ENCODE peak calls at places on chromosomes 7 and 10, in seven cellular contexts. G is stomach, P is DMS79, U is LoVo, D is GM20000, I is NCI-H345, Z is Karpas-422. A is an unnamed sample.

GRCh38 chr7:44100458-44101303 is 3.5 kb upstream of the AEBP1 start:
- DNase-seq in U (no peak), I (no peak), D (peak; percentile 41), G (no peak), Z (no peak), P (no peak), A (peak; percentile 84)

GRCh38 chr7:23450518-23450917 is 19.8 kb downstream of the IGF2BP3 start:
- DNase-seq in I (no peak), P (no peak), G (no peak), D (no peak), U (no peak), Z (no peak), A (no peak)

GRCh38 chr10:55146032-55146431 is 345.0 kb upstream of the PCDH15 start:
- DNase-seq in Z (no peak), G (no peak), I (no peak), P (no peak), U (no peak), D (no peak), A (no peak)

GRCh38 chr10:35201234-35201633 is 74.6 kb downstream of the CREM start:
- DNase-seq in D (no peak), Z (no peak), G (no peak), U (no peak), P (no peak), I (no peak), A (no peak)

GRCh38 chr7:78197447-78197846 is 398.9 kb downstream of the PHTF2 start:
- DNase-seq in I (no peak), P (no peak), G (no peak), U (no peak), Z (no peak), D (no peak), A (peak; percentile 76)

GRCh38 chr7:158865462-158865922 is 9.1 kb downstream of the DYNC2I1 start:
- DNase-seq in Z (peak; percentile 69), I (peak; percentile 20), P (no peak), D (peak; percentile 64), G (no peak), U (no peak), A (no peak)

GRCh38 chr7:114969096-114969495 is 47.2 kb downstream of the MDFIC start:
- DNase-seq in P (no peak), G (no peak), Z (no peak), U (no peak), I (no peak), D (no peak), A (no peak)

GRCh38 chr10:60282771-60283353 is 106.8 kb downstream of the ANK3 start:
- DNase-seq in Z (peak; percentile 72), P (no peak), U (peak; percentile 61), I (peak; percentile 14), D (no peak), G (no peak), A (no peak)

GRCh38 chr10:94992811-94993210 is 54.4 kb downstream of the CYP2C9 start:
- DNase-seq in I (no peak), U (no peak), D (no peak), Z (no peak), G (no peak), P (no peak), A (no peak)

GRCh38 chr7:66173856-66174255 is 31.3 kb upstream of the TPST1 start:
- DNase-seq in I (no peak), U (no peak), D (no peak), Z (no peak), G (no peak), P (no peak), A (no peak)

GRCh38 chr10:125105155-125105554 is 55.2 kb downstream of the CTBP2 start:
- DNase-seq in Z (no peak), U (no peak), I (no peak), D (no peak), G (peak; percentile 16), P (no peak), A (no peak)

GRCh38 chr10:18097524-18097923 is 42.7 kb upstream of the CACNB2 start:
- DNase-seq in D (no peak), G (no peak), P (no peak), I (no peak), U (no peak), Z (no peak), A (peak; percentile 10)

A was measured in stromal cell of bone marrow.